ENCODE peak calls at places on chromosomes 6 and 20, in six cellular contexts. H is HL-60, T is psoas muscle, A is ascending aorta, I is fibroblast of the aortic adventitia, Z is cardiac muscle cell. U is an unnamed sample.
A peak's percentile ranks its signal among the peaks of the same experiment; 100 is the strongest.

GRCh38 chr6:48736486-48737206 is 625.6 kb upstream of the PTCHD4 start:
- DNase-seq in H (no peak), T (no peak), A (no peak), I (peak; percentile 92), Z (peak; percentile 39), U (no peak)

GRCh38 chr6:82861121-82861520 is 204.5 kb downstream of the UBE3D start:
- DNase-seq in H (no peak), T (no peak), A (no peak), I (no peak), Z (no peak), U (no peak)

GRCh38 chr6:41785689-41786450 is 1.6 kb upstream of the TOMM6 start:
- DNase-seq in H (no peak), T (peak; percentile 31), A (no peak), I (peak; percentile 18), Z (peak; percentile 39), U (no peak)

GRCh38 chr20:51985013-51985415 is 182.7 kb upstream of the SALL4 start:
- DNase-seq in H (no peak), T (no peak), A (no peak), I (peak; percentile 98), Z (peak; percentile 97), U (peak; percentile 76)

GRCh38 chr6:11460001-11460668 is 77.4 kb upstream of the TMEM170B start:
- DNase-seq in H (peak; percentile 25), T (no peak), A (no peak), I (peak; percentile 21), Z (peak; percentile 56), U (no peak)

GRCh38 chr6:170031096-170031471 is 259.8 kb downstream of the DLL1 start:
- DNase-seq in H (no peak), T (no peak), A (no peak), I (no peak), Z (no peak), U (no peak)

GRCh38 chr6:26554669-26555504 is 16.7 kb downstream of the HMGN4 start:
- DNase-seq in H (peak; percentile 49), T (peak; percentile 34), A (no peak), I (peak; percentile 72), Z (peak; percentile 73), U (no peak)

GRCh38 chr6:25054469-25054868 is 118.7 kb upstream of the RIPOR2 start:
- DNase-seq in H (no peak), T (no peak), A (no peak), I (peak; percentile 69), Z (peak; percentile 65), U (no peak)

GRCh38 chr6:81999270-81999669 is 246.8 kb upstream of the TENT5A start:
- DNase-seq in H (no peak), T (no peak), A (no peak), I (no peak), Z (no peak), U (no peak)

GRCh38 chr6:30037182-30037788 is 23.8 kb upstream of the POLR1H start:
- DNase-seq in H (peak; percentile 21), T (no peak), A (no peak), I (peak; percentile 22), Z (peak; percentile 60), U (no peak)

GRCh38 chr6:42313941-42314570 is 96.4 kb upstream of the MRPS10 start:
- DNase-seq in H (no peak), T (no peak), A (no peak), I (peak; percentile 55), Z (peak; percentile 67), U (no peak)

GRCh38 chr20:50921783-50922501 is 9.3 kb downstream of the ADNP start:
- DNase-seq in H (no peak), T (no peak), A (no peak), I (no peak), Z (no peak), U (no peak)

GRCh38 chr6:159126590-159126989 is 42.6 kb upstream of the FNDC1 start:
- DNase-seq in H (no peak), T (peak; percentile 71), A (no peak), I (no peak), Z (no peak), U (no peak)

GRCh38 chr20:2695206-2695983 is 2.8 kb downstream of the EBF4 start:
- DNase-seq in H (no peak), T (no peak), A (peak; percentile 53), I (no peak), Z (no peak), U (no peak)

GRCh38 chr20:35305682-35306556 is 13.7 kb upstream of the FAM83C start:
- DNase-seq in H (peak; percentile 86), T (peak; percentile 86), A (peak; percentile 84), I (peak; percentile 97), Z (peak; percentile 95), U (peak; percentile 95)

GRCh38 chr20:17971571-17972013 is 2.8 kb downstream of the MGME1 start:
- DNase-seq in H (no peak), T (no peak), A (no peak), I (peak; percentile 62), Z (peak; percentile 63), U (no peak)

GRCh38 chr20:42308980-42309524 is 690.9 kb upstream of the CHD6 start:
- DNase-seq in H (no peak), T (no peak), A (no peak), I (no peak), Z (no peak), U (no peak)

DNA sequence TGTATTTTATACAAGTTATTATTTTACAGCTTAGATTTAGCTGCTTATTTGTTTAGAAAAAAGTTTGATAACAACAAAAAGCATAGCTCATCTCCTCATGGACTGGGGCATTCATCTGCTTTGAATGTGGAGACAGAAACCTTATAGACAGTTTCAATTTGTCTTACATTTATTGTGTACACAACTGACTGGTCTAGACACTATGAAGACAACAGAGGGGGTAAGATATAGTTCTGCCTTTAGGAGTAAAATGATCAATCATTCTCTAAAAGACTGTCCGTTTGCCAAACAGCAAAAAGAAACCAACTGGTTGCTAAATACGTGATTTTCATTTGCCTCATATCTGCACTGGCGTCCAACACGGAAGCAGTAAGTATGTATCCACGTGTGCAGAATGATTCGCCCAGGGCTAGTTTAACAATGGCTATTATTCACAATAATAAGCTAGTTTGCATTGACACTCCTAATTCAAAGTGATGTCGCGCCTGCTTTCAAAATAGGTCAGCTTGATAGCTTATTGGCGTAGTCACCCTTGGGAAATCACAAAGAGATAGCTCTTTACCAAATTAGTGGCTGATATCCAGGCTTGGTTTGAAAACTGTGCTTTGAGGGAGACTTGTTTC is 153.6 kb downstream of the BMP2 start:
- DNase-seq in H (no peak), T (no peak), A (no peak), I (no peak), Z (peak; percentile 2), U (no peak)
- H3K4me3 ChIP-seq in H (no peak overlapping the region), T (peak overlapping the region; percentile 36), A (no peak overlapping the region), I (no peak overlapping the region), Z (no peak overlapping the region), U (no peak overlapping the region)

GRCh38 chr6:157763894-157764345 is 59.1 kb upstream of the SNX9 start:
- DNase-seq in H (no peak), T (no peak), A (no peak), I (no peak), Z (no peak), U (no peak)

GRCh38 chr6:157764346-157765068 is 58.5 kb upstream of the SNX9 start:
- DNase-seq in H (peak; percentile 56), T (peak; percentile 81), A (peak; percentile 97), I (peak; percentile 100), Z (peak; percentile 99), U (peak; percentile 97)

GRCh38 chr6:157762636-157763035 is 60.4 kb upstream of the SNX9 start:
- DNase-seq in H (no peak), T (no peak), A (no peak), I (no peak), Z (no peak), U (no peak)

GRCh38 chr6:157761926-157762325 is 61.1 kb upstream of the SNX9 start:
- DNase-seq in H (no peak), T (no peak), A (no peak), I (no peak), Z (no peak), U (no peak)

DNA sequence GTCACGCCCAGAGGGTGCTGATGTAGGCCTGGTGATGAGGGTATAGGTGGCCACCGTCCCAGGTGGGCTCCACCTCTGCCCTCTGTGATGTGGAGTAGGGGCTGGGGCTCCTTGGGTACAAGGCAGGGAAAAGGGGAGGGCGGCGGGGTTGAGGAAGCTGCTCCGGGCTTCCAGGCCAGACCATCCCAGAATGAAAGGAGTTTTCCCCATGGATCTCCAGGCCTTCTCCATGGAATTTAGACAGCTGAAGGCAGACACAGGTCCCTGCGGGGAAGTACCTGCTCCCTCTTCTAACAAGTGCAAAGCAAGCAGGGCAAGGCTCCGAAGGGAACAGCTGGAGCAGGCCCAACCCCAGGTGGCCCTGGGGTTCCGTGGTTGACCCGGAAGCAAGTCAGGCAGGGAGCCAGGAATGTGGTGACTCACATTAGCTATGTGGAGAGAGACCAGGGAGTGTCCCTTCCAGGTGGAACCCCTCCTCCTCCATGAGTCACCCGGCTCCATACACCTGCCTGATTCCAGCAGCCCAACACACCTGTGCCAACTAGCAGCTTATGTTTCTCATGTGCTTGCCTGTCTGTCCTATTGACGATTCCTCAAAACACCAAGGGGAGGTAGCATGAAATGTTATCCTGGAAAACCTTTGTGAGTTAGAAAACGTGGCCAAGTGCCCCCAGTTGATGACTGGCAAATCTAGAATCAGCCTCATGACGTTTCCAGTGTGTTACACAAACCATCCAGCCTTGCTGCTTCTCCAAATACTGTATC is 59.7 kb upstream of the SNX9 start:
- DNase-seq in H (no peak), T (peak; percentile 60), A (peak; percentile 80), I (peak; percentile 79), Z (peak; percentile 68), U (peak; percentile 91)
- H3K4me3 ChIP-seq in H (no peak overlapping the region), T (no peak overlapping the region), A (no peak overlapping the region), I (no peak overlapping the region), Z (no peak overlapping the region), U (no peak overlapping the region)

DNA sequence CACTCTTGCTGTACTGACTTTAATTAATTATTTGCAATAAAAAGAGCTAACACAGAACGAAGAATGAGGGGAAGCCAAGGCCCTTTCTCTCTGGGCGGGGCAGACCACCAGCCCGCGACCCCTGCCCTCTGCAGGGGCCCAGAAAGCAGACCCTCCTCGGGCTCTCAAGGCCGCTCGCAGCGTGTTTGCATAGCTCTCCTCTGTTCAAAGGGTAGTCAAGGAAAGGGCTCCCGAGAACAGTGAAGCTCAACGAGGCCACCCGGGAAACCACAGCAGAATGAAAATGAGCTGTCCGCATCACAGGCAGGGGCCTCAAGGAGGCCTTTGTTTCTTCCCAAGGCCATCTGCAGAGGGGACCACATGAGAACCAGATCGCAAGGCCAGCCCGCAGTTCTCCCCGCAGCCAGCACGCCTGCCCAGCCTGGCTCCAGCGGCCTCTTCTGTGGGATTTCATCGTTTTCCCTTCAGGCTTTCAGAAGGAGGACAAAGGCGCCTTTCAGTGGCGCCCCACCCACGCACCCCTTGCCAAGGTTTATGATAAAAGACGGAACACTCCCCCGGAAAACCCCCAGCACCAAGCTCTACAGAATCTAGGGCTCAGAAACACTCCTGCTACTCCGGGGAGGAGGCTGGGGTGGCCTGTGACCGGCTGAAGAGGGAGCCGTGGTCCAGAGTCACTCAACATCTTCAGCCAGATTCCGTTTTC is 25.3 kb downstream of the ACSS1 start:
- DNase-seq in H (no peak), T (peak; percentile 31), A (no peak), I (peak; percentile 33), Z (peak; percentile 93), U (no peak)
- H3K4me3 ChIP-seq in H (no peak overlapping the region), T (no peak overlapping the region), A (no peak overlapping the region), I (no peak overlapping the region), Z (no peak overlapping the region), U (no peak overlapping the region)

GRCh38 chr20:10622657-10623418 is 51.0 kb downstream of the JAG1 start:
- DNase-seq in H (no peak), T (peak; percentile 59), A (peak; percentile 79), I (peak; percentile 95), Z (peak; percentile 76), U (no peak)
- H3K4me3 ChIP-seq in H (no peak overlapping the region), T (no peak overlapping the region), A (peak overlapping the region; percentile 24), I (peak overlapping the region; percentile 56), Z (no peak overlapping the region), U (no peak overlapping the region)